ENCODE peak calls at places on chromosomes 16 and 17, in nine cellular contexts. One of them, this sample, is unnamed. For H3K36me3, the result is how much of the 10 kb centered on the place peaks cover.

GRCh38 chr16:79767597-79768280 is 167.2 kb upstream of the MAF start:
- DNase-seq in CD4-positive, CD25-positive, alpha-beta regulatory T cell: peak
- DNase-seq in NT2/D1: no peak
- DNase-seq in endodermal cell: peak
- DNase-seq in endothelial cell of umbilical vein: no peak
- DNase-seq in right lobe of liver: peak
- DNase-seq in psoas muscle: no peak
- DNase-seq in heart right ventricle: no peak
- DNase-seq in lung: no peak
- DNase-seq in this sample: peak

GRCh38 chr16:30895592-30896202 is 717 bp upstream of the CTF1 start:
- DNase-seq in CD4-positive, CD25-positive, alpha-beta regulatory T cell: peak
- DNase-seq in endothelial cell of umbilical vein: no peak
- DNase-seq in endodermal cell: no peak
- DNase-seq in heart right ventricle: no peak
- DNase-seq in right lobe of liver: no peak
- DNase-seq in psoas muscle: no peak
- DNase-seq in lung: no peak
- DNase-seq in NT2/D1: no peak
- DNase-seq in this sample: no peak

GRCh38 chr16:84595052-84595481 is 22.8 kb downstream of the COTL1 start:
- DNase-seq in endothelial cell of umbilical vein: no peak
- DNase-seq in endodermal cell: no peak
- DNase-seq in lung: no peak
- DNase-seq in NT2/D1: no peak
- DNase-seq in heart right ventricle: no peak
- DNase-seq in psoas muscle: no peak
- DNase-seq in right lobe of liver: no peak
- DNase-seq in CD4-positive, CD25-positive, alpha-beta regulatory T cell: no peak
- DNase-seq in this sample: peak

GRCh38 chr16:3998793-3999478 is 117.3 kb downstream of the ADCY9 start:
- DNase-seq in endothelial cell of umbilical vein: no peak
- DNase-seq in heart right ventricle: no peak
- DNase-seq in lung: no peak
- DNase-seq in endodermal cell: no peak
- DNase-seq in CD4-positive, CD25-positive, alpha-beta regulatory T cell: no peak
- DNase-seq in psoas muscle: peak
- DNase-seq in right lobe of liver: no peak
- DNase-seq in NT2/D1: no peak
- DNase-seq in this sample: no peak

GRCh38 chr17:50170662-50171370 is 5.0 kb downstream of the SGCA start:
- DNase-seq in CD4-positive, CD25-positive, alpha-beta regulatory T cell: peak
- DNase-seq in heart right ventricle: no peak
- DNase-seq in NT2/D1: no peak
- DNase-seq in right lobe of liver: no peak
- DNase-seq in psoas muscle: peak
- DNase-seq in endothelial cell of umbilical vein: no peak
- DNase-seq in lung: no peak
- DNase-seq in endodermal cell: no peak
- DNase-seq in this sample: no peak

GRCh38 chr17:29363716-29364115 is 26.4 kb upstream of the TAOK1 start:
- DNase-seq in heart right ventricle: no peak
- DNase-seq in psoas muscle: no peak
- DNase-seq in NT2/D1: no peak
- DNase-seq in endodermal cell: no peak
- DNase-seq in right lobe of liver: no peak
- DNase-seq in lung: no peak
- DNase-seq in CD4-positive, CD25-positive, alpha-beta regulatory T cell: no peak
- DNase-seq in endothelial cell of umbilical vein: no peak
- DNase-seq in this sample: no peak

GRCh38 chr17:41651625-41652460 is 27.5 kb upstream of the KRT17 start:
- DNase-seq in heart right ventricle: no peak
- DNase-seq in psoas muscle: no peak
- DNase-seq in endothelial cell of umbilical vein: no peak
- DNase-seq in endodermal cell: peak
- DNase-seq in CD4-positive, CD25-positive, alpha-beta regulatory T cell: no peak
- DNase-seq in NT2/D1: no peak
- DNase-seq in lung: peak
- DNase-seq in right lobe of liver: no peak
- DNase-seq in this sample: peak

GRCh38 chr16:47374629-47375028 is 86.2 kb downstream of the ITFG1 start:
- DNase-seq in psoas muscle: no peak
- DNase-seq in right lobe of liver: no peak
- DNase-seq in heart right ventricle: no peak
- DNase-seq in CD4-positive, CD25-positive, alpha-beta regulatory T cell: no peak
- DNase-seq in endothelial cell of umbilical vein: peak
- DNase-seq in lung: no peak
- DNase-seq in NT2/D1: no peak
- DNase-seq in endodermal cell: no peak
- DNase-seq in this sample: no peak

GRCh38 chr17:37506678-37507077 is 17.0 kb downstream of the DUSP14 start:
- DNase-seq in right lobe of liver: no peak
- DNase-seq in CD4-positive, CD25-positive, alpha-beta regulatory T cell: peak
- DNase-seq in heart right ventricle: no peak
- DNase-seq in endodermal cell: peak
- DNase-seq in psoas muscle: no peak
- DNase-seq in NT2/D1: no peak
- DNase-seq in endothelial cell of umbilical vein: peak
- DNase-seq in lung: no peak
- DNase-seq in this sample: no peak

GRCh38 chr17:2239882-2240430 is 63.6 kb downstream of the SMG6 start:
- DNase-seq in endodermal cell: peak
- DNase-seq in endothelial cell of umbilical vein: peak
- DNase-seq in CD4-positive, CD25-positive, alpha-beta regulatory T cell: peak
- DNase-seq in right lobe of liver: no peak
- DNase-seq in heart right ventricle: no peak
- DNase-seq in psoas muscle: peak
- DNase-seq in NT2/D1: no peak
- DNase-seq in lung: no peak
- DNase-seq in this sample: peak

GRCh38 chr17:2239170-2239551 is 64.4 kb downstream of the SMG6 start:
- DNase-seq in endodermal cell: no peak
- DNase-seq in right lobe of liver: no peak
- DNase-seq in heart right ventricle: no peak
- DNase-seq in lung: no peak
- DNase-seq in CD4-positive, CD25-positive, alpha-beta regulatory T cell: no peak
- DNase-seq in psoas muscle: no peak
- DNase-seq in endothelial cell of umbilical vein: peak
- DNase-seq in NT2/D1: no peak
- DNase-seq in this sample: no peak

GRCh38 chr17:2237521-2237921 is 66.1 kb downstream of the SMG6 start:
- DNase-seq in heart right ventricle: peak
- DNase-seq in NT2/D1: no peak
- DNase-seq in endodermal cell: no peak
- DNase-seq in CD4-positive, CD25-positive, alpha-beta regulatory T cell: no peak
- DNase-seq in psoas muscle: peak
- DNase-seq in right lobe of liver: no peak
- DNase-seq in lung: no peak
- DNase-seq in endothelial cell of umbilical vein: peak
- DNase-seq in this sample: no peak

GRCh38 chr17:2238432-2239169 is 65.0 kb downstream of the SMG6 start:
- DNase-seq in endothelial cell of umbilical vein: peak
- DNase-seq in heart right ventricle: peak
- DNase-seq in lung: no peak
- DNase-seq in endodermal cell: no peak
- DNase-seq in psoas muscle: peak
- DNase-seq in right lobe of liver: no peak
- DNase-seq in NT2/D1: no peak
- DNase-seq in CD4-positive, CD25-positive, alpha-beta regulatory T cell: no peak
- DNase-seq in this sample: no peak

GRCh38 chr17:2237960-2238359 is 65.6 kb downstream of the SMG6 start:
- DNase-seq in endothelial cell of umbilical vein: no peak
- DNase-seq in right lobe of liver: no peak
- DNase-seq in endodermal cell: no peak
- DNase-seq in heart right ventricle: no peak
- DNase-seq in lung: no peak
- DNase-seq in CD4-positive, CD25-positive, alpha-beta regulatory T cell: no peak
- DNase-seq in NT2/D1: no peak
- DNase-seq in psoas muscle: no peak
- DNase-seq in this sample: no peak
- H3K36me3 ChIP-seq in endothelial cell of umbilical vein: under half
- H3K36me3 ChIP-seq in right lobe of liver: under half
- H3K36me3 ChIP-seq in endodermal cell: half or more
- H3K36me3 ChIP-seq in heart right ventricle: under half
- H3K36me3 ChIP-seq in lung: under half
- H3K36me3 ChIP-seq in CD4-positive, CD25-positive, alpha-beta regulatory T cell: under half
- H3K36me3 ChIP-seq in NT2/D1: under half
- H3K36me3 ChIP-seq in psoas muscle: under half
- H3K36me3 ChIP-seq in this sample: under half

GRCh38 chr16:86492267-86492960 is 17.9 kb upstream of the FOXF1 start:
- DNase-seq in lung: no peak
- DNase-seq in NT2/D1: no peak
- DNase-seq in right lobe of liver: no peak
- DNase-seq in CD4-positive, CD25-positive, alpha-beta regulatory T cell: no peak
- DNase-seq in psoas muscle: no peak
- DNase-seq in heart right ventricle: no peak
- DNase-seq in endodermal cell: no peak
- DNase-seq in endothelial cell of umbilical vein: no peak
- DNase-seq in this sample: no peak
- H3K36me3 ChIP-seq in lung: under half
- H3K36me3 ChIP-seq in NT2/D1: under half
- H3K36me3 ChIP-seq in right lobe of liver: under half
- H3K36me3 ChIP-seq in CD4-positive, CD25-positive, alpha-beta regulatory T cell: under half
- H3K36me3 ChIP-seq in psoas muscle: under half
- H3K36me3 ChIP-seq in heart right ventricle: under half
- H3K36me3 ChIP-seq in endodermal cell: under half
- H3K36me3 ChIP-seq in endothelial cell of umbilical vein: under half
- H3K36me3 ChIP-seq in this sample: under half

GRCh38 chr17:20118280-20118679 is 109.1 kb downstream of the SPECC1 start:
- DNase-seq in lung: no peak
- DNase-seq in CD4-positive, CD25-positive, alpha-beta regulatory T cell: no peak
- DNase-seq in endothelial cell of umbilical vein: no peak
- DNase-seq in endodermal cell: no peak
- DNase-seq in NT2/D1: no peak
- DNase-seq in psoas muscle: no peak
- DNase-seq in heart right ventricle: no peak
- DNase-seq in right lobe of liver: no peak
- DNase-seq in this sample: no peak
- H3K36me3 ChIP-seq in lung: under half
- H3K36me3 ChIP-seq in CD4-positive, CD25-positive, alpha-beta regulatory T cell: under half
- H3K36me3 ChIP-seq in endothelial cell of umbilical vein: under half
- H3K36me3 ChIP-seq in endodermal cell: under half
- H3K36me3 ChIP-seq in NT2/D1: under half
- H3K36me3 ChIP-seq in psoas muscle: under half
- H3K36me3 ChIP-seq in heart right ventricle: under half
- H3K36me3 ChIP-seq in right lobe of liver: under half
- H3K36me3 ChIP-seq in this sample: under half

GRCh38 chr17:44078412-44078811 is 7.9 kb downstream of the G6PC3 start:
- DNase-seq in NT2/D1: no peak
- DNase-seq in endothelial cell of umbilical vein: no peak
- DNase-seq in CD4-positive, CD25-positive, alpha-beta regulatory T cell: no peak
- DNase-seq in psoas muscle: no peak
- DNase-seq in lung: no peak
- DNase-seq in right lobe of liver: no peak
- DNase-seq in endodermal cell: peak
- DNase-seq in heart right ventricle: no peak
- DNase-seq in this sample: no peak
- H3K36me3 ChIP-seq in NT2/D1: half or more
- H3K36me3 ChIP-seq in endothelial cell of umbilical vein: under half
- H3K36me3 ChIP-seq in CD4-positive, CD25-positive, alpha-beta regulatory T cell: under half
- H3K36me3 ChIP-seq in psoas muscle: half or more
- H3K36me3 ChIP-seq in lung: under half
- H3K36me3 ChIP-seq in right lobe of liver: under half
- H3K36me3 ChIP-seq in endodermal cell: under half
- H3K36me3 ChIP-seq in heart right ventricle: half or more
- H3K36me3 ChIP-seq in this sample: half or more

DNA sequence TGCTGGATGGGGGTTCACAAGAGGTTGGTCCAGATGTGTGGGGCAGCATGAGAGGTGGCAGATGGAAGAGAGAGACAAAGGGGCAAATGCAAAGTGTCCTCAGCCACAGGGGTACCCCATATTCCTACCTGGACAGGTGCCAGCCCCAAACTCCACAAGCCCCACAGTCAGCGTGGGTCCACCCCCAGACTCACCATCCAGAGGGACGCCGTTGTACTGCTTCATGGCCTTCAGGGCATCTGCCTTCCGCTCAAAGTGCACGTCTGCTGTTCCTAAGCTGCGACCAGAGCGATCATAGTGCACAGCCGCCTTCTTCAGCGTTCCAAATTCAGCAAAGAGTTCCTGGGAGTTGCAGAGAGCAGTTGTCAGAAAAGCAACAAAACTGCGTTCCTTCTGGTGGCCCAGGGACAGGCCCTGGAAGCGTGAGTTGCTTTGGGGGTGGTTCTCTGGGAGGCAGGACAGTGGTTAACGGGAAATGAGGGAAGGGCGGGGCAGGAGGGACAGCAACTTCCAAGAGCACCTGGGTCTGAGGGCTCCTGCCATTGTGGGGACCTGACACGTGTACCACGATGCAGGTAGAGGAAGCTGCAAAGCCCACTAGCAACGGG is 2.3 kb downstream of the ALYREF start:
- DNase-seq in CD4-positive, CD25-positive, alpha-beta regulatory T cell: no peak
- DNase-seq in right lobe of liver: no peak
- DNase-seq in NT2/D1: no peak
- DNase-seq in lung: no peak
- DNase-seq in endodermal cell: peak
- DNase-seq in heart right ventricle: no peak
- DNase-seq in endothelial cell of umbilical vein: no peak
- DNase-seq in psoas muscle: no peak
- DNase-seq in this sample: no peak
- H3K36me3 ChIP-seq in CD4-positive, CD25-positive, alpha-beta regulatory T cell: under half
- H3K36me3 ChIP-seq in right lobe of liver: under half
- H3K36me3 ChIP-seq in NT2/D1: half or more
- H3K36me3 ChIP-seq in lung: under half
- H3K36me3 ChIP-seq in endodermal cell: half or more
- H3K36me3 ChIP-seq in heart right ventricle: under half
- H3K36me3 ChIP-seq in endothelial cell of umbilical vein: under half
- H3K36me3 ChIP-seq in psoas muscle: half or more
- H3K36me3 ChIP-seq in this sample: under half

GRCh38 chr16:2839650-2840450 is 9.7 kb downstream of the ZG16B start:
- DNase-seq in right lobe of liver: no peak
- DNase-seq in endodermal cell: no peak
- DNase-seq in lung: no peak
- DNase-seq in heart right ventricle: no peak
- DNase-seq in psoas muscle: no peak
- DNase-seq in CD4-positive, CD25-positive, alpha-beta regulatory T cell: no peak
- DNase-seq in endothelial cell of umbilical vein: no peak
- DNase-seq in NT2/D1: no peak
- DNase-seq in this sample: no peak
- H3K36me3 ChIP-seq in right lobe of liver: under half
- H3K36me3 ChIP-seq in endodermal cell: under half
- H3K36me3 ChIP-seq in lung: under half
- H3K36me3 ChIP-seq in heart right ventricle: under half
- H3K36me3 ChIP-seq in psoas muscle: under half
- H3K36me3 ChIP-seq in CD4-positive, CD25-positive, alpha-beta regulatory T cell: under half
- H3K36me3 ChIP-seq in endothelial cell of umbilical vein: under half
- H3K36me3 ChIP-seq in NT2/D1: under half
- H3K36me3 ChIP-seq in this sample: under half

GRCh38 chr17:38896373-38896954 is 26.6 kb downstream of the LASP1 start:
- DNase-seq in psoas muscle: no peak
- DNase-seq in endodermal cell: peak
- DNase-seq in CD4-positive, CD25-positive, alpha-beta regulatory T cell: no peak
- DNase-seq in NT2/D1: no peak
- DNase-seq in heart right ventricle: peak
- DNase-seq in right lobe of liver: no peak
- DNase-seq in lung: no peak
- DNase-seq in endothelial cell of umbilical vein: peak
- DNase-seq in this sample: no peak
- H3K36me3 ChIP-seq in psoas muscle: under half
- H3K36me3 ChIP-seq in endodermal cell: half or more
- H3K36me3 ChIP-seq in CD4-positive, CD25-positive, alpha-beta regulatory T cell: under half
- H3K36me3 ChIP-seq in NT2/D1: half or more
- H3K36me3 ChIP-seq in heart right ventricle: under half
- H3K36me3 ChIP-seq in right lobe of liver: under half
- H3K36me3 ChIP-seq in lung: under half
- H3K36me3 ChIP-seq in endothelial cell of umbilical vein: under half
- H3K36me3 ChIP-seq in this sample: half or more

This sample was measured in stomach.